ENCODE peak calls at places on chromosomes 4 and X, in five cellular contexts. V is hepatocyte, P is ovary, D is stomach, B is heart left ventricle. M is an unnamed sample.
A peak's percentile ranks its signal among the peaks of the same experiment; 100 is the strongest.

GRCh38 chr4:114100288-114101031 is 121.0 kb upstream of the ARSJ start:
- DNase-seq in V (no peak), P (no peak), B (no peak), D (no peak), M (no peak)

GRCh38 chr4:6692806-6693205 is 872 bp upstream of the S100P start:
- DNase-seq in V (peak; percentile 57), P (no peak), D (no peak), B (no peak), M (no peak)

GRCh38 chrX:65537229-65537628 is 2.6 kb upstream of the LAS1L start:
- DNase-seq in P (no peak), B (no peak), D (no peak), V (no peak), M (no peak)

GRCh38 chr4:26385690-26386089 is 64.9 kb downstream of the RBPJ start:
- DNase-seq in B (no peak), P (no peak), V (no peak), D (no peak), M (no peak)

GRCh38 chr4:174457468-174457867 is 64.8 kb downstream of the HPGD start:
- DNase-seq in V (peak; percentile 23), B (no peak), D (no peak), P (no peak), M (no peak)

GRCh38 chr4:148770848-148771247 is 328.6 kb upstream of the NR3C2 start:
- DNase-seq in D (no peak), B (no peak), P (no peak), V (no peak), M (no peak)

GRCh38 chrX:23304881-23305280 is 29.8 kb upstream of the PTCHD1 start:
- DNase-seq in V (no peak), P (no peak), B (no peak), D (no peak), M (no peak)

GRCh38 chrX:39802906-39803305 is 294.9 kb downstream of the BCOR start:
- DNase-seq in V (no peak), D (no peak), B (no peak), P (no peak), M (no peak)

GRCh38 chr4:45971108-45971507 is 152.7 kb downstream of the GABRG1 start:
- DNase-seq in B (no peak), D (no peak), V (no peak), P (no peak), M (no peak)

GRCh38 chrX:40644175-40644574 is 3.2 kb downstream of the CXorf38 start:
- DNase-seq in P (no peak), V (no peak), D (no peak), B (no peak), M (no peak)

GRCh38 chr4:4852591-4853362 is 6.7 kb upstream of the MSX1 start:
- DNase-seq in D (peak; percentile 35), B (peak; percentile 24), P (peak; percentile 43), V (peak; percentile 78), M (no peak)

GRCh38 chr4:38740303-38740702 is 42.5 kb downstream of the TLR10 start:
- DNase-seq in V (no peak), B (no peak), P (no peak), D (no peak), M (no peak)

GRCh38 chr4:126738926-126739325 is 893.8 kb upstream of the INTU start:
- DNase-seq in V (no peak), P (no peak), D (no peak), B (no peak), M (no peak)

GRCh38 chr4:95251568-95251967 is 297.2 kb downstream of the UNC5C start:
- DNase-seq in B (no peak), V (no peak), P (no peak), D (no peak), M (no peak)

GRCh38 chr4:176800891-176801534 is 8.3 kb upstream of the VEGFC start:
- DNase-seq in B (no peak), D (no peak), V (no peak), P (no peak), M (no peak)

GRCh38 chr4:169251291-169252235 is 19.2 kb downstream of the SH3RF1 start:
- DNase-seq in P (no peak), D (no peak), V (peak; percentile 64), B (no peak), M (no peak)

GRCh38 chrX:67961516-67961915 is 417.7 kb downstream of the AR start:
- DNase-seq in P (no peak), V (no peak), D (no peak), B (no peak), M (no peak)

GRCh38 chrX:104618106-104618895 is 52.3 kb downstream of the IL1RAPL2 start:
- DNase-seq in D (no peak), B (no peak), P (no peak), V (no peak), M (no peak)

GRCh38 chr4:24089831-24090531 is 200.1 kb upstream of the PPARGC1A start:
- DNase-seq in D (no peak), V (no peak), B (no peak), P (no peak), M (no peak)

GRCh38 chrX:70476934-70477733 is 32.5 kb downstream of the DLG3 start:
- DNase-seq in V (peak; percentile 58), P (peak; percentile 63), B (no peak), D (peak; percentile 39), M (peak; percentile 65)

GRCh38 chrX:131298846-131299245 is 9.7 kb upstream of the IGSF1 start:
- DNase-seq in B (no peak), P (no peak), D (no peak), V (no peak), M (no peak)

DNA sequence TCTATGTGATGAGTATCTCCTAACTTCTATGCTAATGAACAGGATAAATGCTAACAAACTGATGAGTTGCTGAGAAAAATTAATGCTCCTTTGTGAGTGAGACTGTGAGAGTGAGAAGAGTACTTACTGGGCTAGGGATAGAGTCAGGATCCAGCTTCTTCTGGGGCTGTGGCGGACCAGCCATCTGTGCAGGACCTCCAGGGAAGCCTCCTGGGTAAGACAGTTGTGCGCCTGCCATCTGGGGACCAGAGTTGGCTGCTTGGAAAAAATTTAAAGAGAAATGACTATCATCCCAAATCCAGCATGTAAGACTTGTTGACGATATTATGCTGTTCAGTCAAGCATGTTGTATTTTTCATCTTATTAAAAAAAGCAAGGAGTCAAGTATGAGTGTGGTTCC is 21.0 kb downstream of the SEC24D start:
- DNase-seq in P (no peak), B (no peak), D (no peak), V (no peak), M (no peak)
- H3K36me3 ChIP-seq in P (no peaks in the 10 kb centered on the region), B (peaks cover 77% of the 10 kb centered on the region), D (peaks cover 42% of the 10 kb centered on the region), V (peaks cover 2% of the 10 kb centered on the region), M (peaks cover 6% of the 10 kb centered on the region)

GRCh38 chrX:13750204-13750603 is 15.7 kb downstream of the OFD1 start:
- DNase-seq in D (no peak), P (no peak), V (peak; percentile 38), B (no peak), M (no peak)

GRCh38 chrX:13752141-13752540 is 17.6 kb downstream of the OFD1 start:
- DNase-seq in B (no peak), P (no peak), V (no peak), D (no peak), M (no peak)

GRCh38 chrX:13748486-13748885 is 13.9 kb downstream of the OFD1 start:
- DNase-seq in D (no peak), V (no peak), B (no peak), P (no peak), M (no peak)

GRCh38 chrX:13752646-13753045 is 18.1 kb downstream of the OFD1 start:
- DNase-seq in B (no peak), V (no peak), P (no peak), D (no peak), M (no peak)

DNA sequence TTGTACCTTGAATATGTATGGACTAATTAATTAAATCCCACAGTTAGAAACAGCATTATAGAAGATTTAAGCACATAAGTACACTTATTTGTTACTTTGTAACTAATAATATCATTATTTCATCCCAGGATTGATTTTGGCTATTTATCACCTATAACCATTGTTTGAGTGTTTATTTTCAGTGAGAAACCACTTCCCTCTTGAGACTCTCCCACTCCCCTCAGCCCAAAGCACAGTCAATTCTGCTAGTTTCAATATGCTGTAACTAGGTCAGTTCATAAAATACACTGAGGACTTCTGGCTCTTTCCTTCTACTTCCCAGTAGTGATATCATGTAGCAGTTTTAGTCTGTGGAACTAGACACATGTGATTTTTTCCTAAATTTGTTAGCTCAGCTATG is 16.3 kb downstream of the OFD1 start:
- DNase-seq in B (no peak), D (no peak), V (no peak), P (no peak), M (no peak)
- H3K36me3 ChIP-seq in B (peaks cover 75% of the 10 kb centered on the region), D (no peaks in the 10 kb centered on the region), V (no peaks in the 10 kb centered on the region), P (no peaks in the 10 kb centered on the region), M (no peaks in the 10 kb centered on the region)

DNA sequence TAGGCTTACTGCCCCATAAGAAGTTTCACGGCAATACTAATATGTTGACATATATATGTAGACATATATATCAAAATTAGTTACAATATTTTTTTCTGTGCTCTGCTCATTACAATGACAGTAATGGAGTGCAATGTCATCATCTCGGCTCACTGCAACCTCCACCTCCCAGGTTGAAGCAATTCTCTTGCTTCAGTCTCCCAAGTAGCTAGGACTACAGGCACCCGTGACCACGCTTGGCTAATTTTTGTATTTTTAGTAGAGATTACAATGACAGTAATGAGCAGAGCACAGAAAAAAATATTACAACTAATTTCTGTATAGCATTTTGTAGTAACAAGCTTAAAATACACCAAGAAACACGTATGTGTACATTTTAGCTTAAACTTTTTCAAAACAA is 7.6 kb downstream of the EIF4E start:
- DNase-seq in B (no peak), V (no peak), P (no peak), D (no peak), M (no peak)
- H3K36me3 ChIP-seq in B (peaks cover 10% of the 10 kb centered on the region), V (no peaks in the 10 kb centered on the region), P (no peaks in the 10 kb centered on the region), D (no peaks in the 10 kb centered on the region), M (no peaks in the 10 kb centered on the region)

DNA sequence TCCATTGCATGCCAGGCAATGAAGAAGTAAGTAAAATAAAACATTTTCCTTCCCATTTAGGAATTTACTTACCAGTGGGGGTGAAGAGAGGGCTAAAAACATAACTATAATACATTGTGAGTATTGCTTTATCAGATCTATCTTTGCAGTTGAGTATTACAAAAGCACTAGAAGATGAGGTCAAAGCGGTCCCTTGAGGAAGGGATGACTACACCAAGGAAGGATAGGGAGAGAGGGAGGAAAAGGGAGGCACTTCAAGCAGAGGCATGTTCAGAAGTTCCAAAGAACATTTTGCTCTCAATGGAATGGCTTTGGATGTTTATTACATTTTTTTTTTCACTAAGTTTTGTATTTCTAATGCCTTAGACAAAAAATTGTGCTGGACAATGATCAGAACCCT is 127.8 kb downstream of the TET2 start:
- DNase-seq in D (no peak), B (no peak), P (no peak), V (no peak), M (no peak)
- H3K36me3 ChIP-seq in D (peaks cover 41% of the 10 kb centered on the region), B (peaks cover 75% of the 10 kb centered on the region), P (no peaks in the 10 kb centered on the region), V (peaks cover 8% of the 10 kb centered on the region), M (peaks cover 48% of the 10 kb centered on the region)

GRCh38 chr4:17385403-17385802 is 126.5 kb downstream of the QDPR start:
- DNase-seq in P (no peak), V (peak; percentile 7), D (no peak), B (no peak), M (no peak)

GRCh38 chr4:17376205-17376604 is 135.7 kb downstream of the QDPR start:
- DNase-seq in P (no peak), B (no peak), V (no peak), D (no peak), M (no peak)

GRCh38 chr4:17380347-17380746 is 131.5 kb downstream of the QDPR start:
- DNase-seq in P (no peak), B (no peak), V (no peak), D (no peak), M (no peak)
- H3K36me3 ChIP-seq in P (no peaks in the 10 kb centered on the region), B (no peaks in the 10 kb centered on the region), V (no peaks in the 10 kb centered on the region), D (no peaks in the 10 kb centered on the region), M (no peaks in the 10 kb centered on the region)

M was measured in pancreas.